ENCODE peak calls at places on chromosomes 16 and 17, in nine cellular contexts. One of them, this sample, is unnamed.

GRCh38 chr16:86367291-86368072 is 142.8 kb upstream of the FOXF1 start:
- DNase-seq in hypothalamus: no peak
- DNase-seq in kidney tubule cell: no peak
- DNase-seq in T follicular helper cell: no peak
- DNase-seq in activated CD4-positive, alpha-beta T cell treated with anti-CD3 and anti-CD28 coated beads for 4 hours: no peak
- DNase-seq in non-pigmented ciliary epithelial cell: no peak
- DNase-seq in stimulated activated CD8-positive, alpha-beta memory T cell treated with anti-CD3 and anti-CD28 coated beads, Interleukin-12 subunit alpha, Interleukin-12 subunit beta, amount 100 ng/mL, for 1 hour: no peak
- DNase-seq in C1 segment of cervical spinal cord: no peak
- DNase-seq in CD4-positive, alpha-beta memory T cell: no peak
- DNase-seq in this sample: no peak

GRCh38 chr17:20063665-20064648 is 54.8 kb downstream of the SPECC1 start:
- DNase-seq in hypothalamus: no peak
- DNase-seq in kidney tubule cell: peak
- DNase-seq in T follicular helper cell: no peak
- DNase-seq in activated CD4-positive, alpha-beta T cell treated with anti-CD3 and anti-CD28 coated beads for 4 hours: no peak
- DNase-seq in non-pigmented ciliary epithelial cell: no peak
- DNase-seq in stimulated activated CD8-positive, alpha-beta memory T cell treated with anti-CD3 and anti-CD28 coated beads, Interleukin-12 subunit alpha, Interleukin-12 subunit beta, amount 100 ng/mL, for 1 hour: no peak
- DNase-seq in C1 segment of cervical spinal cord: no peak
- DNase-seq in CD4-positive, alpha-beta memory T cell: no peak
- DNase-seq in this sample: peak

GRCh38 chr16:85066346-85066885 is 38.8 kb downstream of the KIAA0513 start:
- DNase-seq in hypothalamus: no peak
- DNase-seq in kidney tubule cell: no peak
- DNase-seq in T follicular helper cell: no peak
- DNase-seq in activated CD4-positive, alpha-beta T cell treated with anti-CD3 and anti-CD28 coated beads for 4 hours: no peak
- DNase-seq in non-pigmented ciliary epithelial cell: no peak
- DNase-seq in stimulated activated CD8-positive, alpha-beta memory T cell treated with anti-CD3 and anti-CD28 coated beads, Interleukin-12 subunit alpha, Interleukin-12 subunit beta, amount 100 ng/mL, for 1 hour: no peak
- DNase-seq in C1 segment of cervical spinal cord: no peak
- DNase-seq in CD4-positive, alpha-beta memory T cell: no peak
- DNase-seq in this sample: no peak

GRCh38 chr16:70395345-70395901 is 43.5 kb downstream of the ST3GAL2 start:
- DNase-seq in hypothalamus: peak
- DNase-seq in kidney tubule cell: peak
- DNase-seq in T follicular helper cell: peak
- DNase-seq in activated CD4-positive, alpha-beta T cell treated with anti-CD3 and anti-CD28 coated beads for 4 hours: peak
- DNase-seq in non-pigmented ciliary epithelial cell: no peak
- DNase-seq in stimulated activated CD8-positive, alpha-beta memory T cell treated with anti-CD3 and anti-CD28 coated beads, Interleukin-12 subunit alpha, Interleukin-12 subunit beta, amount 100 ng/mL, for 1 hour: no peak
- DNase-seq in C1 segment of cervical spinal cord: no peak
- DNase-seq in CD4-positive, alpha-beta memory T cell: peak
- DNase-seq in this sample: no peak

GRCh38 chr16:23509441-23509754 is 896 bp downstream of the GGA2 start:
- DNase-seq in hypothalamus: no peak
- DNase-seq in kidney tubule cell: peak
- DNase-seq in T follicular helper cell: no peak
- DNase-seq in activated CD4-positive, alpha-beta T cell treated with anti-CD3 and anti-CD28 coated beads for 4 hours: no peak
- DNase-seq in non-pigmented ciliary epithelial cell: no peak
- DNase-seq in stimulated activated CD8-positive, alpha-beta memory T cell treated with anti-CD3 and anti-CD28 coated beads, Interleukin-12 subunit alpha, Interleukin-12 subunit beta, amount 100 ng/mL, for 1 hour: no peak
- DNase-seq in C1 segment of cervical spinal cord: no peak
- DNase-seq in CD4-positive, alpha-beta memory T cell: no peak
- DNase-seq in this sample: no peak

GRCh38 chr16:4917117-4917516 is 19.8 kb downstream of the PPL start:
- DNase-seq in hypothalamus: no peak
- DNase-seq in kidney tubule cell: no peak
- DNase-seq in T follicular helper cell: no peak
- DNase-seq in activated CD4-positive, alpha-beta T cell treated with anti-CD3 and anti-CD28 coated beads for 4 hours: no peak
- DNase-seq in non-pigmented ciliary epithelial cell: no peak
- DNase-seq in stimulated activated CD8-positive, alpha-beta memory T cell treated with anti-CD3 and anti-CD28 coated beads, Interleukin-12 subunit alpha, Interleukin-12 subunit beta, amount 100 ng/mL, for 1 hour: no peak
- DNase-seq in C1 segment of cervical spinal cord: no peak
- DNase-seq in CD4-positive, alpha-beta memory T cell: no peak
- DNase-seq in this sample: no peak

GRCh38 chr17:73163043-73163442 is 1.8 kb upstream of the SSTR2 start:
- DNase-seq in hypothalamus: no peak
- DNase-seq in kidney tubule cell: no peak
- DNase-seq in T follicular helper cell: no peak
- DNase-seq in activated CD4-positive, alpha-beta T cell treated with anti-CD3 and anti-CD28 coated beads for 4 hours: no peak
- DNase-seq in non-pigmented ciliary epithelial cell: no peak
- DNase-seq in stimulated activated CD8-positive, alpha-beta memory T cell treated with anti-CD3 and anti-CD28 coated beads, Interleukin-12 subunit alpha, Interleukin-12 subunit beta, amount 100 ng/mL, for 1 hour: no peak
- DNase-seq in C1 segment of cervical spinal cord: no peak
- DNase-seq in CD4-positive, alpha-beta memory T cell: no peak
- DNase-seq in this sample: no peak

GRCh38 chr17:79183221-79184158 is 108.9 kb downstream of the ENGASE start:
- DNase-seq in hypothalamus: no peak
- DNase-seq in kidney tubule cell: peak
- DNase-seq in T follicular helper cell: no peak
- DNase-seq in activated CD4-positive, alpha-beta T cell treated with anti-CD3 and anti-CD28 coated beads for 4 hours: no peak
- DNase-seq in non-pigmented ciliary epithelial cell: no peak
- DNase-seq in stimulated activated CD8-positive, alpha-beta memory T cell treated with anti-CD3 and anti-CD28 coated beads, Interleukin-12 subunit alpha, Interleukin-12 subunit beta, amount 100 ng/mL, for 1 hour: no peak
- DNase-seq in C1 segment of cervical spinal cord: no peak
- DNase-seq in CD4-positive, alpha-beta memory T cell: no peak
- DNase-seq in this sample: peak

GRCh38 chr16:88593489-88593888 is 23.3 kb downstream of the ZC3H18 start:
- DNase-seq in hypothalamus: peak
- DNase-seq in kidney tubule cell: no peak
- DNase-seq in T follicular helper cell: no peak
- DNase-seq in activated CD4-positive, alpha-beta T cell treated with anti-CD3 and anti-CD28 coated beads for 4 hours: no peak
- DNase-seq in non-pigmented ciliary epithelial cell: no peak
- DNase-seq in stimulated activated CD8-positive, alpha-beta memory T cell treated with anti-CD3 and anti-CD28 coated beads, Interleukin-12 subunit alpha, Interleukin-12 subunit beta, amount 100 ng/mL, for 1 hour: no peak
- DNase-seq in C1 segment of cervical spinal cord: no peak
- DNase-seq in CD4-positive, alpha-beta memory T cell: no peak
- DNase-seq in this sample: peak

GRCh38 chr17:16286009-16286946 is 67.0 kb downstream of the CENPV start:
- DNase-seq in hypothalamus: no peak
- DNase-seq in kidney tubule cell: peak
- DNase-seq in T follicular helper cell: peak
- DNase-seq in activated CD4-positive, alpha-beta T cell treated with anti-CD3 and anti-CD28 coated beads for 4 hours: peak
- DNase-seq in non-pigmented ciliary epithelial cell: peak
- DNase-seq in stimulated activated CD8-positive, alpha-beta memory T cell treated with anti-CD3 and anti-CD28 coated beads, Interleukin-12 subunit alpha, Interleukin-12 subunit beta, amount 100 ng/mL, for 1 hour: peak
- DNase-seq in C1 segment of cervical spinal cord: no peak
- DNase-seq in CD4-positive, alpha-beta memory T cell: peak
- DNase-seq in this sample: no peak

GRCh38 chr16:239948-240277 is 5.3 kb downstream of the FAM234A start:
- DNase-seq in hypothalamus: no peak
- DNase-seq in kidney tubule cell: no peak
- DNase-seq in T follicular helper cell: no peak
- DNase-seq in activated CD4-positive, alpha-beta T cell treated with anti-CD3 and anti-CD28 coated beads for 4 hours: no peak
- DNase-seq in non-pigmented ciliary epithelial cell: no peak
- DNase-seq in stimulated activated CD8-positive, alpha-beta memory T cell treated with anti-CD3 and anti-CD28 coated beads, Interleukin-12 subunit alpha, Interleukin-12 subunit beta, amount 100 ng/mL, for 1 hour: no peak
- DNase-seq in C1 segment of cervical spinal cord: no peak
- DNase-seq in CD4-positive, alpha-beta memory T cell: no peak
- DNase-seq in this sample: peak

GRCh38 chr16:88882358-88883030 is 16.0 kb upstream of the PABPN1L start:
- DNase-seq in hypothalamus: no peak
- DNase-seq in kidney tubule cell: no peak
- DNase-seq in T follicular helper cell: no peak
- DNase-seq in activated CD4-positive, alpha-beta T cell treated with anti-CD3 and anti-CD28 coated beads for 4 hours: peak
- DNase-seq in non-pigmented ciliary epithelial cell: no peak
- DNase-seq in stimulated activated CD8-positive, alpha-beta memory T cell treated with anti-CD3 and anti-CD28 coated beads, Interleukin-12 subunit alpha, Interleukin-12 subunit beta, amount 100 ng/mL, for 1 hour: no peak
- DNase-seq in C1 segment of cervical spinal cord: no peak
- DNase-seq in CD4-positive, alpha-beta memory T cell: no peak
- DNase-seq in this sample: no peak

GRCh38 chr16:21179126-21179982 is 20.9 kb downstream of the LDAF1 start:
- DNase-seq in hypothalamus: no peak
- DNase-seq in kidney tubule cell: no peak
- DNase-seq in T follicular helper cell: no peak
- DNase-seq in activated CD4-positive, alpha-beta T cell treated with anti-CD3 and anti-CD28 coated beads for 4 hours: no peak
- DNase-seq in non-pigmented ciliary epithelial cell: no peak
- DNase-seq in stimulated activated CD8-positive, alpha-beta memory T cell treated with anti-CD3 and anti-CD28 coated beads, Interleukin-12 subunit alpha, Interleukin-12 subunit beta, amount 100 ng/mL, for 1 hour: no peak
- DNase-seq in C1 segment of cervical spinal cord: no peak
- DNase-seq in CD4-positive, alpha-beta memory T cell: no peak
- DNase-seq in this sample: no peak

GRCh38 chr17:16415031-16415924 is at the start of gene TRPV2:
- DNase-seq in hypothalamus: no peak
- DNase-seq in kidney tubule cell: no peak
- DNase-seq in T follicular helper cell: no peak
- DNase-seq in activated CD4-positive, alpha-beta T cell treated with anti-CD3 and anti-CD28 coated beads for 4 hours: peak
- DNase-seq in non-pigmented ciliary epithelial cell: no peak
- DNase-seq in stimulated activated CD8-positive, alpha-beta memory T cell treated with anti-CD3 and anti-CD28 coated beads, Interleukin-12 subunit alpha, Interleukin-12 subunit beta, amount 100 ng/mL, for 1 hour: no peak
- DNase-seq in C1 segment of cervical spinal cord: no peak
- DNase-seq in CD4-positive, alpha-beta memory T cell: peak
- DNase-seq in this sample: no peak

GRCh38 chr16:84278968-84279367 is 15.7 kb upstream of the WFDC1 start:
- DNase-seq in hypothalamus: no peak
- DNase-seq in kidney tubule cell: no peak
- DNase-seq in T follicular helper cell: no peak
- DNase-seq in activated CD4-positive, alpha-beta T cell treated with anti-CD3 and anti-CD28 coated beads for 4 hours: no peak
- DNase-seq in non-pigmented ciliary epithelial cell: no peak
- DNase-seq in stimulated activated CD8-positive, alpha-beta memory T cell treated with anti-CD3 and anti-CD28 coated beads, Interleukin-12 subunit alpha, Interleukin-12 subunit beta, amount 100 ng/mL, for 1 hour: no peak
- DNase-seq in C1 segment of cervical spinal cord: no peak
- DNase-seq in CD4-positive, alpha-beta memory T cell: no peak
- DNase-seq in this sample: peak

GRCh38 chr16:74460542-74460941 is 39.3 kb upstream of the CLEC18B start:
- DNase-seq in hypothalamus: no peak
- DNase-seq in kidney tubule cell: no peak
- DNase-seq in T follicular helper cell: no peak
- DNase-seq in activated CD4-positive, alpha-beta T cell treated with anti-CD3 and anti-CD28 coated beads for 4 hours: no peak
- DNase-seq in non-pigmented ciliary epithelial cell: no peak
- DNase-seq in stimulated activated CD8-positive, alpha-beta memory T cell treated with anti-CD3 and anti-CD28 coated beads, Interleukin-12 subunit alpha, Interleukin-12 subunit beta, amount 100 ng/mL, for 1 hour: no peak
- DNase-seq in C1 segment of cervical spinal cord: no peak
- DNase-seq in CD4-positive, alpha-beta memory T cell: no peak
- DNase-seq in this sample: no peak

GRCh38 chr17:8223356-8224063 is 13.1 kb upstream of the AURKB start:
- DNase-seq in hypothalamus: peak
- DNase-seq in kidney tubule cell: peak
- DNase-seq in T follicular helper cell: peak
- DNase-seq in activated CD4-positive, alpha-beta T cell treated with anti-CD3 and anti-CD28 coated beads for 4 hours: peak
- DNase-seq in non-pigmented ciliary epithelial cell: no peak
- DNase-seq in stimulated activated CD8-positive, alpha-beta memory T cell treated with anti-CD3 and anti-CD28 coated beads, Interleukin-12 subunit alpha, Interleukin-12 subunit beta, amount 100 ng/mL, for 1 hour: no peak
- DNase-seq in C1 segment of cervical spinal cord: no peak
- DNase-seq in CD4-positive, alpha-beta memory T cell: no peak
- DNase-seq in this sample: peak

GRCh38 chr16:71676236-71676635 is 48.3 kb downstream of the PHLPP2 start:
- DNase-seq in hypothalamus: no peak
- DNase-seq in kidney tubule cell: no peak
- DNase-seq in T follicular helper cell: no peak
- DNase-seq in activated CD4-positive, alpha-beta T cell treated with anti-CD3 and anti-CD28 coated beads for 4 hours: no peak
- DNase-seq in non-pigmented ciliary epithelial cell: no peak
- DNase-seq in stimulated activated CD8-positive, alpha-beta memory T cell treated with anti-CD3 and anti-CD28 coated beads, Interleukin-12 subunit alpha, Interleukin-12 subunit beta, amount 100 ng/mL, for 1 hour: no peak
- DNase-seq in C1 segment of cervical spinal cord: no peak
- DNase-seq in CD4-positive, alpha-beta memory T cell: no peak
- DNase-seq in this sample: no peak

GRCh38 chr17:50634123-50634914 is at the start of gene ABCC3:
- DNase-seq in hypothalamus: no peak
- DNase-seq in kidney tubule cell: peak
- DNase-seq in T follicular helper cell: no peak
- DNase-seq in activated CD4-positive, alpha-beta T cell treated with anti-CD3 and anti-CD28 coated beads for 4 hours: no peak
- DNase-seq in non-pigmented ciliary epithelial cell: no peak
- DNase-seq in stimulated activated CD8-positive, alpha-beta memory T cell treated with anti-CD3 and anti-CD28 coated beads, Interleukin-12 subunit alpha, Interleukin-12 subunit beta, amount 100 ng/mL, for 1 hour: no peak
- DNase-seq in C1 segment of cervical spinal cord: no peak
- DNase-seq in CD4-positive, alpha-beta memory T cell: no peak
- DNase-seq in this sample: no peak